ENCODE peak calls at places on chromosomes 12 and 14, in eight cellular contexts. Y, V, L, F, M, N, R and B are unnamed samples.

GRCh38 chr12:22234561-22234960 is 99.9 kb downstream of the ST8SIA1 start:
- DNase-seq in Y (peak), V (no peak), L (no peak), F (peak), M (peak), N (no peak), R (no peak), B (no peak)

GRCh38 chr12:101697197-101697929 is at the start of gene CHPT1:
- DNase-seq in Y (no peak), V (peak), L (peak), F (peak), M (peak), N (peak), R (peak), B (peak)

GRCh38 chr14:104757681-104758392 is 4.9 kb downstream of the SIVA1 start:
- DNase-seq in Y (no peak), V (no peak), L (no peak), F (no peak), M (no peak), N (no peak), R (no peak), B (no peak)

GRCh38 chr12:101172316-101172715 is 37.7 kb downstream of the SLC5A8 start:
- DNase-seq in Y (no peak), V (no peak), L (no peak), F (peak), M (peak), N (no peak), R (no peak), B (no peak)

GRCh38 chr14:105204206-105204930 is 23.3 kb upstream of the NUDT14 start:
- DNase-seq in Y (no peak), V (peak), L (peak), F (no peak), M (no peak), N (no peak), R (peak), B (no peak)

GRCh38 chr12:4274396-4274959 is 916 bp downstream of the CCND2 start:
- DNase-seq in Y (no peak), V (no peak), L (no peak), F (no peak), M (no peak), N (peak), R (peak), B (no peak)

GRCh38 chr14:19878029-19878642 is 3.2 kb downstream of the OR4K2 start:
- DNase-seq in Y (no peak), V (no peak), L (no peak), F (no peak), M (no peak), N (no peak), R (no peak), B (no peak)

GRCh38 chr12:5556033-5556614 is 124.2 kb downstream of the NTF3 start:
- DNase-seq in Y (no peak), V (no peak), L (no peak), F (no peak), M (no peak), N (no peak), R (no peak), B (no peak)

GRCh38 chr12:24975425-24975824 is 26.5 kb upstream of the BCAT1 start:
- DNase-seq in Y (no peak), V (no peak), L (no peak), F (no peak), M (no peak), N (no peak), R (no peak), B (no peak)

GRCh38 chr14:21039585-21040369 is 2.4 kb upstream of the RNASE7 start:
- DNase-seq in Y (no peak), V (no peak), L (peak), F (peak), M (peak), N (peak), R (peak), B (no peak)

DNA sequence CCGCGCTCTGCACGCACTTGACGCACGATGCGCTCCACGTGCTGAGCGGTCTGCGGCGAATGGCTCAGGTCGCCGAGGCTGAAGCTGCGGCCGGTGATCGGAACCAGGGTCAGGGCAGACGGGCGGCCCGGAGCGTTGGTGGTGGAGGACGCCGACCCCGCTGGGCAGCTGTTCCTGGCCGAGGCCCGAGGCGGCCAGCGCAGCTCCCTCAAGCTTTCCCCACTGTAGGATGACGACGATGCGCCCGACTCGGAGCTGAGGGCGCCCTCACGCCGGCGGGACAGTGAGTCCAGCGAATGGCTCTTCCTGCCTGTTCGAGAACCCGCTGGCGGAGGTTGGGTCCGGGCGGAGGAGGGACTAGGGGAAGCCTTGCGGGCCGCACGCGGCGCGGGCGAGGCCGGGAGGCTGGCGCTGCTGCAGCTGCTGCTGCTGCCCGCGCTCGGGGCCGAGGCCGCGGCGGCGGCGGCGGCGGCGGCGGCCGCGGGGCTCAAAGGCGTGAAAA is 2.0 kb downstream of the CCDC177 start:
- DNase-seq in Y (no peak), V (no peak), L (no peak), F (peak), M (no peak), N (no peak), R (no peak), B (no peak)
- H3K4me3 ChIP-seq in Y (no peak), V (no peak), L (peak), F (peak), M (peak), N (peak), R (peak), B (peak)

DNA sequence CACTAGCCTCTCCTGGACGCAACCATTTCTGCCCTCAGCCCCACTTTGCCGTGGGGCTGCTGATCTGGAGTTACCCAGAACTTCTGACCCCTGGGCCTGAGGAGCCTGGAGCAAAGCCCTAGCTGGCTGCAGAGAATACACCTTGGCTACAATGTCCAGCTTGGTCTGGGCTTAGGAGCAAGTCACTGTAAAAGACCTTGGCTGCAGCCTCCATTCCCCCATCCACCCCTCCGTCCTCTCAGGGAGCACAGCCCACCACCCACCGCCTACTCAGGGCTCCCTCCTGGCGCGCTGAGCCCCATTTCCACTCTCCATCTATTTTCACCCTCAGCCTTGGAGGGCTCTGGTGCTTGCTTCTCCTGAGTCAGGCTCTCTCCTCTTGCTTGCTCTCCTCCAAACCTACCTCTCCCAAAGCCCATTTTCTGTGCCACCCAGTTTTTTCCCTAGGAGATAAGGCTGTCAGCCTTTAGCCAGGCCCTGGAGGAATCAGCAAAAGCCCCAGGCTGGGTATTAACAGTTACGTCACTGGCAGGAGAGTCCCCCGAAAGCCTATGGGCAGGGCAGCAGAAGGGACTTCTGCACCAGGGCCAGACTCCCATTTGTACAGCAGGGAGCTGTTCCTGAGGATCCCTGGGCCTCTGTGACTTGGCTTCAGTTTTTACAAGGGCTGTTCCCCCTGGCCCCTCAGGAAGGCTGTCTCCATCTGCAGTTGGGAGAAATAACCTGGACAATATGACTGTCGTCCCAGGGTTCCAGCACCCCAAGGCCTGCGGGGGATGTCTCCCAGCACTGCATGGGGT is 42.7 kb downstream of the ERH start:
- DNase-seq in Y (no peak), V (no peak), L (no peak), F (no peak), M (no peak), N (no peak), R (no peak), B (no peak)
- H3K4me3 ChIP-seq in Y (no peak), V (no peak), L (no peak), F (no peak), M (no peak), N (no peak), R (no peak), B (no peak)

DNA sequence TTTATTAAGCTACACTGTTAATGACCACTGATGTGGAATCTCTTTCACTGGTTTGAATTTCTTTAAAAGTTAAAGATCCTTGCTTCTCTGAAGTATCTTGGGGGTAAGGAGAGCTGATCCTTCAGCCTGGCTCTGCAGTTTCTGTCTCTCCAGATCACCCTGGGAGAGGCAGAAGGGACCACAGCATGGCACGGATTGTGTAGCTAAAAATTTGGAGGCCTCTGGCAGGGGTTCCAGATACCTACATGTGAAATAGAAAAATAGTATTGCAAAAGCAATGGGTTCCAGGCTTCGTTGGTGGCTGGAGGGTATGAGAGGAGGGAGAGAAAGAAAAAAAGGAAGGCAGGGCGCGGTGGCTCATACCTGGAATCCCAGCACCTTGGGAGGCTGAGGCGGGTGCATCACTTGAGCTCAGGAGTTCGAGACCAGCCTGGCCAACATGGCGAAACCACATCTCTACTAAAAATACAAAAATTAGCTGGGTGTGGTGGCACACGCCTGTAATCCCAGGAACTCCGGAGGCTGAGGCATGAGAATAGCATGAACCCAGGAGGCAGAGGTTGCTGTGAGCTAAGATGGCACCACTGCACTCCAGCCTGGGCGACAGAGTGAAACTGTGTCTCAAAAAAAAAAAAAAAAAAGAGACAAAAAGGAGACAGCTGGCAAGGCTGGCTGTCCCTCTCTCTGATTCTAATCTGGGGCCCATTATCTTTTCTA is 3.5 kb downstream of the CHST11 start:
- DNase-seq in Y (no peak), V (no peak), L (no peak), F (no peak), M (no peak), N (no peak), R (no peak), B (no peak)
- H3K4me3 ChIP-seq in Y (no peak), V (no peak), L (no peak), F (no peak), M (no peak), N (no peak), R (peak), B (peak)

GRCh38 chr14:28767851-28768548 is 1.4 kb downstream of the FOXG1 start:
- DNase-seq in Y (no peak), V (no peak), L (no peak), F (no peak), M (no peak), N (no peak), R (no peak), B (no peak)
- H3K4me3 ChIP-seq in Y (no peak), V (no peak), L (no peak), F (no peak), M (no peak), N (no peak), R (no peak), B (no peak)

GRCh38 chr12:50187084-50187900 is 20.1 kb upstream of the CERS5 start:
- DNase-seq in Y (peak), V (no peak), L (no peak), F (peak), M (peak), N (no peak), R (no peak), B (no peak)
- H3K4me3 ChIP-seq in Y (no peak), V (no peak), L (no peak), F (no peak), M (no peak), N (no peak), R (no peak), B (no peak)

GRCh38 chr14:24921903-24922302 is 128.0 kb downstream of the STXBP6 start:
- DNase-seq in Y (no peak), V (no peak), L (no peak), F (peak), M (peak), N (no peak), R (no peak), B (no peak)
- H3K4me3 ChIP-seq in Y (no peak), V (no peak), L (no peak), F (no peak), M (no peak), N (no peak), R (no peak), B (no peak)

DNA sequence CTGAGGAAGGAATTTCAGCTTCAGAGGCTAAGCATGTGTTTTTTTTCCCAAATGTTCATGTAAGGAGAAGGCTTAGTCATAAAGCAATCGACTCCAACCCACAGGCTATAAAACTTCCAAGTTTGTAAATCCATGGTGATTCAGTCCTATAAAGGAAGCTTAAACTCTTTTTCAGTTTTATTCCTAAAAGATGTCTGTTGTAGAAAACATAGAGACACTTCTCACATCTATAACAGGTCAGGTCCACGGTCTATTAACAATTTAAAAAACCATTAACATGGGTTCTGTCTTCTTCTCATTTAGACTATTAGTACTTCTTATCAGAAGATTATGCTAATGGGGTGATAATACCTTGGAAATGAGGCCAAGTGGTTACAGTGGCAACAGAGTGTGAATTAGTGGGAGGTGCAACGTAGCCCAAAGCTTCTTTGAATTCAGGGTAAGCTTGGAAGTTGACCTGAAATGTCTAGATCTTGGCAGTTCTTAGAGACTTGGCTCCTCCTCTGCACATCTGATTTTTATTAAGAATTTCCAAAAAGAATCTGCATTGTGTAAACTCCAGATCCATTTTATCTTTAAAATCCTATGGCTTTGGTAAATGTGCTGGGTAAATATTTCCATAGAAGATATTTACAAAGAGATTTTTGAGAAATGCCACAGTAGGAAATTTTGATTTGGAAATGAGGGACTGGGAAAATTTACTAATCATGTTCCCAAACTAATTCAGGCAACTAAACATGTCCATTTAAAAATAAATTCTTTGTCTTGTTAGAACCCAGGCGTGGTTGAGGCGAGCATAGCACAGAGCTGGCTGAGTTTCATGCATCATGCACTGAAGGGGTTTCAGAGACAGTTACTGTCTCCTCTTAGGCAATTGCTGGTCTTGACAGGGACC is 86.4 kb downstream of the EML1 start:
- DNase-seq in Y (peak), V (no peak), L (no peak), F (peak), M (peak), N (no peak), R (no peak), B (no peak)
- H3K4me3 ChIP-seq in Y (no peak), V (no peak), L (no peak), F (no peak), M (no peak), N (no peak), R (no peak), B (no peak)